ENCODE peak calls at places on chromosomes 16 and 17, in nine cellular contexts. F, R, Z, W, U, P, Q, K and T are unnamed samples.

GRCh38 chr17:2374549-2375285 is 26.1 kb downstream of the MNT start:
- DNase-seq in F (no peak), W (no peak), R (no peak), K (no peak), U (no peak), P (no peak), Z (no peak), Q (no peak), T (no peak)

GRCh38 chr16:10688291-10688690 is 6.4 kb downstream of the TEKT5 start:
- DNase-seq in R (no peak), Z (no peak), P (no peak), Q (no peak), K (no peak), W (no peak), F (no peak), U (no peak), T (no peak)

GRCh38 chr17:57624390-57624789 is 120.7 kb downstream of the CCDC182 start:
- DNase-seq in P (no peak), Q (no peak), R (no peak), Z (peak), W (peak), U (no peak), K (no peak), F (no peak), T (peak)

GRCh38 chr17:76716834-76717205 is 6.1 kb upstream of the MXRA7 start:
- DNase-seq in U (peak), W (no peak), Q (no peak), Z (no peak), P (no peak), F (no peak), R (no peak), K (peak), T (no peak)

GRCh38 chr16:86471896-86472295 is 38.4 kb upstream of the FOXF1 start:
- DNase-seq in Q (no peak), U (no peak), K (peak), W (no peak), F (no peak), P (no peak), Z (no peak), R (no peak), T (no peak)

GRCh38 chr17:57593739-57594462 is 151.2 kb downstream of the CCDC182 start:
- DNase-seq in R (no peak), K (no peak), W (peak), U (no peak), P (no peak), Q (no peak), Z (no peak), F (no peak), T (no peak)

GRCh38 chr16:87947356-87948118 is 3.7 kb upstream of the BANP start:
- DNase-seq in K (no peak), P (no peak), Q (no peak), F (no peak), R (no peak), U (no peak), W (peak), Z (no peak), T (peak)

GRCh38 chr16:87484487-87485331 is 8.1 kb downstream of the ZCCHC14 start:
- DNase-seq in Q (no peak), P (no peak), K (no peak), F (no peak), W (peak), Z (no peak), U (no peak), R (no peak), T (no peak)

GRCh38 chr17:12667299-12667958 is 1.7 kb downstream of the MYOCD start:
- DNase-seq in P (peak), W (no peak), K (peak), U (peak), F (peak), Z (no peak), Q (peak), R (no peak), T (peak)

GRCh38 chr16:56348168-56349085 is 76.9 kb downstream of the AMFR start:
- DNase-seq in K (no peak), P (no peak), R (no peak), Z (no peak), U (no peak), F (no peak), W (peak), Q (no peak), T (no peak)

GRCh38 chr17:74959826-74960738 is 12.5 kb downstream of the HID1 start:
- DNase-seq in R (no peak), W (no peak), U (no peak), K (no peak), Z (no peak), P (no peak), Q (no peak), F (no peak), T (no peak)

GRCh38 chr16:56190903-56191806 is at the start of gene GNAO1:
- DNase-seq in Z (peak), U (peak), F (peak), P (no peak), Q (peak), W (peak), R (no peak), K (peak), T (peak)